ENCODE peak calls at places on chromosomes 2 and 18, in eight cellular contexts. I, F, J, S, N, R, P and A are unnamed samples.

GRCh38 chr2:150485114-150485870 is 2.2 kb downstream of the RND3 start:
- DNase-seq in I (peak), F (peak), J (no peak), S (peak), N (no peak), R (peak), P (peak), A (peak)

GRCh38 chr2:12465631-12466135 is 251.1 kb upstream of the TRIB2 start:
- DNase-seq in I (no peak), F (no peak), J (no peak), S (no peak), N (peak), R (no peak), P (no peak), A (no peak)

GRCh38 chr2:218870984-218871344 is 9.7 kb upstream of the WNT10A start:
- DNase-seq in I (no peak), F (no peak), J (no peak), S (no peak), N (peak), R (no peak), P (no peak), A (no peak)

GRCh38 chr2:52959801-52960200 is 807.8 kb upstream of the CHAC2 start:
- DNase-seq in I (no peak), F (no peak), J (no peak), S (no peak), N (no peak), R (no peak), P (no peak), A (no peak)

GRCh38 chr2:230779141-230779523 is 66.5 kb downstream of the CAB39 start:
- DNase-seq in I (no peak), F (no peak), J (no peak), S (no peak), N (no peak), R (no peak), P (no peak), A (no peak)

GRCh38 chr2:141947715-141948114 is 183.1 kb downstream of the LRP1B start:
- DNase-seq in I (no peak), F (no peak), J (no peak), S (no peak), N (no peak), R (no peak), P (no peak), A (no peak)

GRCh38 chr2:69693472-69694450 is 48.2 kb upstream of the ANXA4 start:
- DNase-seq in I (no peak), F (no peak), J (no peak), S (no peak), N (peak), R (no peak), P (no peak), A (no peak)

GRCh38 chr2:168118733-168119518 is 128.5 kb downstream of the STK39 start:
- DNase-seq in I (peak), F (peak), J (peak), S (no peak), N (peak), R (peak), P (no peak), A (peak)

GRCh38 chr2:233252227-233252626 is 754 bp downstream of the ATG16L1 start:
- DNase-seq in I (no peak), F (no peak), J (no peak), S (no peak), N (peak), R (no peak), P (no peak), A (peak)

GRCh38 chr18:21820035-21820810 is 79.6 kb downstream of the MIB1 start:
- DNase-seq in I (no peak), F (no peak), J (peak), S (no peak), N (peak), R (peak), P (no peak), A (no peak)

GRCh38 chr2:48719480-48720177 is 35.9 kb downstream of the LHCGR start:
- DNase-seq in I (no peak), F (no peak), J (no peak), S (no peak), N (no peak), R (no peak), P (no peak), A (no peak)

GRCh38 chr18:21406111-21406510 is 164.1 kb downstream of the GREB1L start:
- DNase-seq in I (no peak), F (no peak), J (no peak), S (no peak), N (no peak), R (no peak), P (no peak), A (no peak)

GRCh38 chr18:63379639-63379962 is 12.6 kb upstream of the KDSR start:
- DNase-seq in I (no peak), F (no peak), J (no peak), S (no peak), N (no peak), R (no peak), P (no peak), A (no peak)

GRCh38 chr2:112749755-112750559 is 14.5 kb downstream of the CKAP2L start:
- DNase-seq in I (peak), F (peak), J (no peak), S (peak), N (peak), R (peak), P (peak), A (peak)

GRCh38 chr2:8582191-8582849 is 99.5 kb upstream of the ID2 start:
- DNase-seq in I (no peak), F (no peak), J (no peak), S (no peak), N (no peak), R (no peak), P (no peak), A (no peak)

DNA sequence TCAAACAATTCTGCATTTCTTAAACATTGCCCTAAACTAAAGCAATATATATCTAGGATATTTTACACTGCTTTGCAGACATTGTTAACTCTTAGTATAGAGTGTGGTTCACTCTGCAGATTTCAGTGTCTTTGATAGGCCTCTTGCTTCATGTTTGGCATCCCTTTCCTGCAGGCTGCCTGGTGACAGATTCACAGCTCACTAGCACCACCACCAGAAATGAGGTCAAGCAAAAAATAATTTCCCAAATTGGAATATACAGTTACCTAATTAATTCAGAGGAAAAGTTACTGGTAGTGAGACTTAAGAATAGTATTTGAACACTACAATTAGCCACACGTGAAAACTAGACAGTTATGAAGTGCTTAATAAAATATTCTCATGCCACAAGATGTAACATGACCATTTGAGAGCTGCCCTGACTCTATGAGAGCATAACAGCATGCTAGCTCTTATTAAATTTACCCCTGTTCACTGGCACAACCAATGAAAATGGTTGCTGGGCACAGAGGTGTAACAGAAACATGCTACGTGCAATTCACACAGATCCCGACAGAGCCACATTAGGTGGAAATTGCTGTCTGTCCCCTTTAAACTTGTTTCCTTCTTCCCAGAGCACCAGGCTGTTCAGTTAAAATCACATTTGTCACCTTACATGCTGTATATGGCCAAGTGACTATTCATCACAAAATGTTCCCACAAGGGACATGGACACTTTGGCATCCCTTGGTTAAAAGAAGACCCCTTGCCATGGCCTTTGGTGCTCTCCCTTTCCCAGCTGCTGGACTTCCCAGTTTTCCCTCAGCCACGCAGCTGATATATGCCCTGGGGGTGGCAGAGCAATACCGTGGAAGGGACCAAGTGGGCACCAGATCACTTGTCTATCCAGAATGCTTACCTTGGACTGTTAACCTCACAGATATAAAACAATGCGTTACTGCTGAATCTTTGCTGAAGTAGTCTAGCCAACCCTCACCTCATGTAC is 35.7 kb downstream of the PAIP2B start:
- DNase-seq in I (no peak), F (no peak), J (peak), S (no peak), N (peak), R (peak), P (no peak), A (no peak)
- TF ChIP-seq CTCF in I (no peak), F (peak), J (peak), S (peak), N (peak), R (peak), P (no peak), A (no peak)

GRCh38 chr2:194314042-194314441 is 1343.0 kb upstream of the SLC39A10 start:
- DNase-seq in I (no peak), F (no peak), J (no peak), S (no peak), N (no peak), R (no peak), P (no peak), A (no peak)

GRCh38 chr2:194323740-194324139 is 1333.3 kb upstream of the SLC39A10 start:
- DNase-seq in I (no peak), F (no peak), J (no peak), S (no peak), N (no peak), R (no peak), P (no peak), A (no peak)

GRCh38 chr2:194320520-194320919 is 1336.5 kb upstream of the SLC39A10 start:
- DNase-seq in I (no peak), F (no peak), J (no peak), S (no peak), N (no peak), R (no peak), P (no peak), A (no peak)

GRCh38 chr2:194319222-194319992 is 1337.6 kb upstream of the SLC39A10 start:
- DNase-seq in I (no peak), F (peak), J (peak), S (no peak), N (peak), R (no peak), P (no peak), A (no peak)
- TF ChIP-seq CTCF in I (no peak), F (peak), J (no peak), S (no peak), N (peak), R (no peak), P (no peak), A (no peak)

GRCh38 chr2:64941143-64941542 is 48.1 kb upstream of the SLC1A4 start:
- DNase-seq in I (no peak), F (no peak), J (no peak), S (no peak), N (no peak), R (no peak), P (no peak), A (no peak)
- TF ChIP-seq CTCF in I (no peak), F (no peak), J (peak), S (no peak), N (no peak), R (no peak), P (no peak), A (no peak)

DNA sequence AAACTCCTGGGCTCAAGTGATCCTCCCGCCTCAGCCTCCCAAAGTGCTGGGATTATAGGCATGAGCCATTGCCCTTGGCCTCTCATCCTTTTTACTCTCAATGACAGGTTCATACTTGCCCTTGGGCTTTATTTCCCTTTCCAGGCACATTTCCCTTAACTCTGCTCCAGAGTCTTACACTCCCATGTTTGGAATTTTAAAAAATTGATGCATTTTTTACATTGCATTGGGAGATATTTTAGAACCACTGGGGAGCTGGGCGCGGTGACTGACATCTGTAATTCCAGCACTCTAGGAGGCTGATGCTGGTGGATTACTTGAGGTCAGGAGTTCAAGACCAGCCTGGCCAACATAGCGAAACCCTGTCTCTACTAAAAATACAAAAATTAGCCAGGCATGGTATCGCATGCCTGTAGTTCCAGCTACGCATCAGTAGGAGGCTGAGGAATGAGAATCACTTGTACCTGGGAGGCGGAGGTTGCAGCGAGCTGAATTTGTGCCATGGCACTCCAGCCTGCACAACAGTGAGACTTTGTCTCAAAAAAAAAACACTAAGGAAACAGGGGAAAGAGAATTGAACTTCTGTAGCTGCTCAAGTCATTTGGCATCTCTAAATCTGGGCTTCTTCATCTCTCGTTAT is 18.2 kb downstream of the TGIF1 start:
- DNase-seq in I (no peak), F (no peak), J (no peak), S (no peak), N (no peak), R (no peak), P (no peak), A (no peak)
- TF ChIP-seq CTCF in I (no peak), F (no peak), J (no peak), S (no peak), N (no peak), R (no peak), P (no peak), A (no peak)

GRCh38 chr2:160742679-160743078 is 249.1 kb upstream of the RBMS1 start:
- DNase-seq in I (no peak), F (no peak), J (no peak), S (no peak), N (peak), R (no peak), P (no peak), A (no peak)
- TF ChIP-seq CTCF in I (no peak), F (no peak), J (no peak), S (no peak), N (no peak), R (no peak), P (no peak), A (no peak)

DNA sequence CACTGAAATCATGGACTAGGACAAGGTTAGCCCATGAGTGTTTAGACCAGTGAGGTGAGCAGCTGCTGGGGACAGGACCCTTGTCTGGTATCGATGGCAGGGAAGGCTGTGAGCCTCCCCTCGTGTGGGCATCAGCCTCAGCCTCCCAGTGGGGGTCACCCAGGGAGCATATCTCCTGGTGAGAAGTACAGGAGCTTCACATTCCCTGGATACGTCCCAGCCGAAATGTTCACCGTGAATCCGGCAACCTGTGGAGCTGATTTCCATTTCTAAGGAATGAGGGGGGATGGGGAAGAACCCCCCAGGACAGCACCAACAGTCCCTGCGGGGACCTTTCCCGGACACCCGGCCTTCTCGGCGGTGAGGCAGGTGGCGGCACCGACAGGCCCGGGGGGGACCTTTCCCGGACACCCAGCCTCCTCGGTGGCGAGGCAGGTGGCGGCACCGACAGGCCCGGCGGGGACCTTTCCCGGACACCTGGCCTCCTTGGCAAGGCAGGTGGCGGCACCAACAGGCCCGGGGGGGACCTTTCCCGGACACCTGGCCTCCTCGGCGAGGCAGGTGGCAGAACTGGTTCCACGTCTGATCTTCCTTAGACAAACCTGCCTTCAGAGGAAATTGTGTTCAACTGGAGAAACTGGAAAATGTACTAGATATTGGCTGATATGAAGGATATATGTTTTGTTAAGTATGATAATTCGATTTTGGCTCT is 21.2 kb downstream of the RTP5 start:
- DNase-seq in I (no peak), F (peak), J (no peak), S (no peak), N (no peak), R (no peak), P (no peak), A (no peak)
- TF ChIP-seq CTCF in I (no peak), F (no peak), J (no peak), S (no peak), N (no peak), R (no peak), P (no peak), A (no peak)

DNA sequence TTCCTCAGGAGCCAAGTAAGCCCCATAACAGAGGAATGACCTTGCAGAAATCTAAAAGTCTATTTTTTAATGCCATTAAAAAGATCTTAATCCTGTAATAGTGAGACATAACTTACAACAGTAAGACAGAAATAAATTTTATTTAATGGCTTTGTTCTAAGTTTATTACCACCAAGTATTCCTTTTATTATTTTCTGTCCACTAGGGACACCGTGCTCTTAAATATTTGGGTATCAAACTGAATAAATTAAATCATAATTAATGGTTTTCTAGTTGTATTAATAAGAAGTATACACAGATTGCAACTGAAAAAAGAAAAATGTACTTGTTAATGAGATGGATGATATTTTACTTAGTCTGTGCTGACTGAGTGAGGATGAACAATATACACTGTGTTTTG is 3.1 kb upstream of the B4GALT6 start:
- DNase-seq in I (no peak), F (no peak), J (no peak), S (no peak), N (no peak), R (no peak), P (no peak), A (no peak)
- TF ChIP-seq CTCF in I (no peak), F (no peak), J (no peak), S (no peak), N (no peak), R (peak), P (no peak), A (peak)

GRCh38 chr2:45104429-45104828 is 95.2 kb upstream of the SIX2 start:
- DNase-seq in I (no peak), F (no peak), J (no peak), S (no peak), N (no peak), R (no peak), P (no peak), A (no peak)
- TF ChIP-seq CTCF in I (no peak), F (no peak), J (no peak), S (no peak), N (no peak), R (no peak), P (no peak), A (no peak)

DNA sequence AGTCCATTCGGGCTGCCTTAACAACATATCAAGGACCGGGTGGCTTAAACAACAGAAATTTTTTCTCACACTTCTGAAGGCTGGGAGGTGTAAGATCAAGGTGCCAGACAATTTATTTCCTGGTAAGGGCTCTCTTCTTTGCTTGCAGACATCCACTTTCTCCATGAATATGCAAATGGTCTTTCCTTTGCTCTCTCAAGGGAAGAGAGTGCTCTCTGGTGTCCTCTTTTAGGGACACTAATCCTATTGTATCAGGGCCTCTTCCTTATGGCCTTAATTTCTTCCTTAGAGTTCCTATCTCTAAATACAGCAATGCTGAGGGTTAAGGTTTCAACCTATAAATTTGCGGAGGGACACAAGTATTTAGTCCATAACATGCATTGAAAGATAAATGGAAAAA is 770.8 kb downstream of the DSC3 start:
- DNase-seq in I (peak), F (no peak), J (no peak), S (no peak), N (no peak), R (peak), P (no peak), A (no peak)
- TF ChIP-seq CTCF in I (no peak), F (no peak), J (no peak), S (no peak), N (no peak), R (no peak), P (no peak), A (no peak)

DNA sequence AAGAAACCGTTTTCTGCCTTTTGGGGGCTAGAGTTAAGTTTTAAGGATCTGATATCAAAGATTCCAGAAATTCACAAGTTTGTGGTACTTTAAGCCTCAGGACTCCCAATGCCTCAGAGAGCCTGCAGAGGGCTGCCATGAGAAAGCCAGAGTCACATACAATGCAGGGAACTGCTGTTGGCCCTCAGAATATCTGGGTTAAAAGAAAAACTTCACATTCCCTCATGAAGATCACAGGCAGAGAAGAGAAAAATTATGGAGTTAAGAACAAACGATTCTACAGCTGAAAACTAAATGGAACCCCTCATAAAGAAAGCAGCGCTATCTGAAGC is 39.5 kb downstream of the HDAC4 start:
- DNase-seq in I (no peak), F (no peak), J (no peak), S (no peak), N (peak), R (peak), P (peak), A (no peak)
- TF ChIP-seq CTCF in I (no peak), F (peak), J (no peak), S (no peak), N (peak), R (peak), P (no peak), A (peak)